ENCODE peak calls at places on chromosomes 16 and 17, in six cellular contexts. U is GM12865, L is AG09309, E is mucosa of descending colon, Z is cardiac fibroblast, B is dorsolateral prefrontal cortex. S is an unnamed sample.

GRCh38 chr17:74099441-74100340 is 103.8 kb upstream of the RPL38 start:
- DNase-seq in B (no peak), E (no peak), Z (no peak), L (no peak), U (no peak), S (no peak)

GRCh38 chr17:78241277-78242023 is 10.0 kb downstream of the TMEM235 start:
- DNase-seq in Z (peak; percentile 52), E (no peak), L (no peak), B (peak; percentile 93), U (peak; percentile 67), S (peak; percentile 41)

GRCh38 chr16:15765116-15765515 is 91.7 kb downstream of the MYH11 start:
- DNase-seq in B (no peak), U (no peak), Z (no peak), L (no peak), E (no peak), S (no peak)

GRCh38 chr17:57986841-57987581 is 1.0 kb downstream of the VEZF1 start:
- DNase-seq in B (no peak), E (peak; percentile 67), U (peak; percentile 38), Z (peak; percentile 78), L (no peak), S (peak; percentile 79)

GRCh38 chr16:81313731-81314602 is 795 bp upstream of the GAN start:
- DNase-seq in E (no peak), B (peak; percentile 10), L (no peak), Z (peak; percentile 12), U (peak; percentile 1), S (no peak)

GRCh38 chr16:58732545-58733247 is 1.4 kb downstream of the GOT2 start:
- DNase-seq in U (peak; percentile 60), Z (peak; percentile 36), L (no peak), E (no peak), B (no peak), S (no peak)

GRCh38 chr16:71746442-71747046 is 22.0 kb upstream of the PHLPP2 start:
- DNase-seq in E (no peak), Z (peak; percentile 67), B (no peak), U (peak; percentile 40), L (no peak), S (peak; percentile 54)

GRCh38 chr17:78412403-78412802 is 34.0 kb downstream of the PGS1 start:
- DNase-seq in B (no peak), Z (peak; percentile 35), L (no peak), E (no peak), U (no peak), S (peak; percentile 56)

GRCh38 chr17:73396429-73397277 is 84.9 kb upstream of the CDC42EP4 start:
- DNase-seq in B (no peak), L (no peak), Z (no peak), U (no peak), E (no peak), S (no peak)

GRCh38 chr17:72683506-72684404 is 408.7 kb downstream of the SLC39A11 start:
- DNase-seq in E (peak; percentile 56), L (peak; percentile 92), U (peak; percentile 18), B (no peak), Z (peak; percentile 92), S (peak; percentile 98)

GRCh38 chr16:48113471-48113870 is 42.3 kb downstream of the ABCC12 start:
- DNase-seq in U (no peak), Z (no peak), E (no peak), B (no peak), L (no peak), S (no peak)

GRCh38 chr17:31699281-31699680 is 159.8 kb downstream of the COPRS start:
- DNase-seq in B (no peak), Z (no peak), U (no peak), L (no peak), E (no peak), S (no peak)

GRCh38 chr16:74449470-74449869 is 28.2 kb upstream of the CLEC18B start:
- DNase-seq in L (no peak), U (no peak), E (no peak), B (peak; percentile 39), Z (no peak), S (no peak)

GRCh38 chr17:51555153-51555552 is 294.8 kb downstream of the UTP18 start:
- DNase-seq in Z (no peak), B (no peak), L (no peak), E (no peak), U (no peak), S (no peak)

GRCh38 chr17:17078832-17079231 is 36.6 kb downstream of the MPRIP start:
- DNase-seq in L (no peak), B (no peak), Z (no peak), E (no peak), U (no peak), S (no peak)

GRCh38 chr16:4663756-4664465 is 29.5 kb upstream of the NUDT16L1 start:
- DNase-seq in U (no peak), E (peak; percentile 75), B (no peak), Z (no peak), L (no peak), S (peak; percentile 7)

GRCh38 chr16:58028541-58029070 is 3.1 kb downstream of the MMP15 start:
- DNase-seq in B (no peak), L (no peak), Z (no peak), E (no peak), U (no peak), S (no peak)

GRCh38 chr16:88941933-88942909 is 34.8 kb downstream of the CBFA2T3 start:
- DNase-seq in B (no peak), L (no peak), Z (peak; percentile 23), U (peak; percentile 76), E (no peak), S (no peak)

DNA sequence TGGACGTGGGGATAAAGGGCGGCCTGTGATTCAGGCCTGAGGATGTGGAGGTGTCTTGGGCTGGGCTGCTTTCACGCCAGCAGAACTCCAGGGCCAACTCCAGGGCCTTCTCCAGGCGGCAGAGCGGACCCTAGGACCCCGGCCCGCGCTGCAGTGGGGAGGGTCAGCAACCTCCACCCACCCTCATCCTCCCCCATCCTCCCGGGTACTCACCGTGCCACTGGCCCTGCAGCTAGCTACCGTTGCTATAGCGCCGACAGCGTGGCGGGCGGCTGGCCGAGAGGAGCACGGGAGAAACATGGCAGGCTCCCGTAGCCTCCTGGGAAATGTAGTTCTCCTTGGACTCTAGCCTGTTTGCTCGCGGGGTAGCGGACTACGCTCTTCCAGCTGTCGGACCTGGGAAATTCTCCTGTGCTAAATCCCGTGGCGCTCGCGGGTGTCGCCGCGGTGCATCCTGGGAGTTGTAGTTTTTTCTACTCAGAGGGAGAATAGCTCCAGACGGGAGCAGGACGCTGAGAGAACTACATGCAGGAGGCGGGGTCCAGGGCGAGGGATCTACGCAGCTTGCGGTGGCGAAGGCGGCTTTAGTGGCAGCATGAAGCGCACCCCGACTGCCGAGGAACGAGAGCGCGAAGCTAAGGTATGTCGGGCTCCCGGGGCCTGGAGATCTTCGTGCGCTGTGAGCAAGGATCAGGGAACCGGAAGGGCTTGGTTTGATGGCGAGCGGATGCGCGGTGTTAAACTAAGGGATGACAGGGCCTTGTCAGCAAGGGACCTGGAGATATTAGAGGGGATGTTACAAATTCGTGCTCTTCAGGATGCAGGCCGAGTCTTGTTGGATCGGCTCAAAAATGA is at the start of the genes FTO and RPGRIP1L:
- DNase-seq in L (peak; percentile 97), B (peak; percentile 99), U (peak; percentile 99), E (peak; percentile 97), Z (peak; percentile 99), S (peak; percentile 99)
- TF ChIP-seq CTCF in L (no peak), B (no peak), U (peak; percentile 5), E (peak; percentile 14), Z (no peak), S (no peak)

GRCh38 chr16:1655909-1656807 is 21.9 kb upstream of the JPT2 start:
- DNase-seq in B (no peak), E (no peak), Z (no peak), U (no peak), L (no peak), S (no peak)

GRCh38 chr16:1655269-1655807 is 22.7 kb upstream of the JPT2 start:
- DNase-seq in B (no peak), U (no peak), L (no peak), E (no peak), Z (no peak), S (no peak)

GRCh38 chr16:1656808-1657617 is 21.1 kb upstream of the JPT2 start:
- DNase-seq in Z (no peak), E (no peak), L (no peak), B (no peak), U (no peak), S (no peak)

GRCh38 chr16:1659071-1659470 is 19.0 kb upstream of the JPT2 start:
- DNase-seq in Z (no peak), L (no peak), U (no peak), E (no peak), B (no peak), S (no peak)

GRCh38 chr16:1657841-1658240 is 20.2 kb upstream of the JPT2 start:
- DNase-seq in E (no peak), U (no peak), Z (no peak), B (no peak), L (no peak), S (no peak)
- H3K4me3 ChIP-seq in E (no peak overlapping the region), U (no peak overlapping the region), Z (no peak overlapping the region), B (no peak overlapping the region), L (no peak overlapping the region), S (no peak overlapping the region)

DNA sequence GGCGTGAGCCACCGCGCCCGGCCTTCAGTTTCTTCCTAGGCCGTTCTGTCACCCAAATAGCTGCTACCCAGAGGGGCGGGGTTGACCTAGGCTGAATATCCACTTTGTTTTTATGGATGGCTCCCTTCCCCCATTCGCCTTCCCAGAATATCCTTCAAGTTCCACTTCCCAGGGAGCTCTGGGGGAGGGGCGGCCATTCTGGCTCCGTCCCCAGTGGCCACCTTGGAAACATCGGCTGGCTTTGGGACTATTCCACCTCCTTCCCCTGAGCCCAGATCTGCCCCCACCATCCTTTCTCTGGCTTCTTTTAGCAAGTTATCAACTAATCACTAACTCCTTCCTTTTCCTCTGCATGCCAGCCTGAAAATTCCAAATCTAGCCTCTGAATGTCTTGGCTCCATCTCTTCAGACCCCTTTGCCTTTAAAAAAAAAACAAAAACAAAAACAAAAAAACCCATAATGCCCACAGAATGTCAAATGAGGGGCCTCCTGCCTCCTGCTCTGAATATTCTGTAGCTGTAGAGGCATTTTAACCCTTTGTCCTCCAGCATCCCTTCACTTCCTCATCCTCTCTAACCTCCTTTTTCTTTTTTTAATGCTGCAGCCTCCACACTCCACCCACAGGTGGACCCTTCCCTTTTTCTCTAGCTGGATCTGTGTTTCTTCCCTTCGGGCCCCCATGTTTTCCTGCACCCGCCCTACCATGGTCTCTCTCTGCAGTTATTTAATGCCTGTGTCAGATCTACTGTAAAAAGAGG is 6.4 kb downstream of the ATP1B2 start:
- DNase-seq in Z (peak; percentile 64), E (no peak), B (peak; percentile 59), U (no peak), L (no peak), S (peak; percentile 21)
- TF ChIP-seq CTCF in Z (no peak), E (no peak), B (no peak), U (no peak), L (no peak), S (no peak)

DNA sequence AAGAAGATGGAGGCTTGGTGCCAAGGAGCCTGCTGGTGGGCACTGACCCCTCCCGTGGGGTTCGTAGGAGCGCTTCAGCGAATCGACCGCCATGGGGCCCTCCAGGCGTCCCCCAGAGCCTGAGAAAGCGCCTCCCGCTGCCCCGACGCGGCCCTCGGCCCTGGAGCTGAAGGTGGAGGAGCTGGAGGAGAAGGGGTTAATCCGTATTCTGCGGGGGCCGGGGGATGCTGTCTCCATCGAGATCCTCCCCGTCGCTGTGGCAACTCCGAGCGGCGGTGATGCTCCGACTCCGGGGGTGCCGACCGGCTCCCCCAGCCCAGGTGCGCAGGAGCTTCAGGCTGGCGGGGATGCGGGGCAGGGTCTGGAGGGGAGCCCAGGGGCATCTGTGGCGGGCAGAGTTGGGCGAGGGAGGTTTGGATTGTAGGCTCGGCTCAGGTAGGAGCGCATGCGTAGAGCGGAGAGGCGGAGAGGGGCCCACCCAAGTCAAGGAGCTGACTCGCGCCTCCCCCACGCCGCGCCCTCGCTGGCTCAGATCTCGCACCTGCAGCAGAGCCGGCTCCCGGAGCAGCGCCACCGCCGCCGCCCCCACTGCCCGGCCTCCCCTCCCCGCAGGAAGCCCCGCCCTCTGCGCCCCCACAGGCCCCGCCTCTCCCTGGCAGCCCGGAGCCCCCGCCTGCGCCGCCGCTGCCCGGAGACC is 19.8 kb downstream of the FMNL1 start:
- DNase-seq in L (no peak), E (no peak), Z (no peak), B (peak; percentile 48), U (no peak), S (no peak)
- H3K4me3 ChIP-seq in L (no peak overlapping the region), E (no peak overlapping the region), Z (no peak overlapping the region), B (peak overlapping the region; percentile 48), U (no peak overlapping the region), S (no peak overlapping the region)